ENCODE peak calls at places on chromosomes 11 and 22, in six cellular contexts. Q is mammary epithelial cell, P is IMR-90, L is gastrocnemius medialis, Z is fibroblast of lung, T is aorta. S is an unnamed sample.

GRCh38 chr22:38657248-38657909 is 941 bp downstream of the CBY1 start:
- DNase-seq in Q (peak; percentile 59), P (no peak), L (no peak), Z (peak; percentile 20), T (no peak), S (no peak)

GRCh38 chr22:28882878-28883656 is at the start of gene ZNRF3:
- DNase-seq in Q (peak; percentile 89), P (peak; percentile 91), L (peak; percentile 89), Z (peak; percentile 95), T (peak; percentile 97), S (peak; percentile 90)

GRCh38 chr11:64347171-64347867 is 7.3 kb downstream of the CCDC88B start:
- DNase-seq in Q (peak; percentile 66), P (no peak), L (no peak), Z (no peak), T (peak; percentile 42), S (no peak)

GRCh38 chr11:84524422-84525051 is 1102.6 kb downstream of the DLG2 start:
- DNase-seq in Q (no peak), P (peak; percentile 25), L (no peak), Z (peak; percentile 44), T (no peak), S (no peak)

GRCh38 chr11:57343825-57344224 is 5.7 kb downstream of the P2RX3 start:
- DNase-seq in Q (no peak), P (no peak), L (no peak), Z (no peak), T (peak; percentile 9), S (no peak)

GRCh38 chr22:37432708-37433054 is 5.4 kb upstream of the ELFN2 start:
- DNase-seq in Q (no peak), P (no peak), L (no peak), Z (no peak), T (no peak), S (no peak)

GRCh38 chr11:116725434-116726221 is 47.2 kb downstream of the BUD13 start:
- DNase-seq in Q (no peak), P (peak; percentile 44), L (no peak), Z (no peak), T (peak; percentile 80), S (no peak)

GRCh38 chr22:23829845-23830372 is 8.9 kb downstream of the DERL3 start:
- DNase-seq in Q (no peak), P (peak; percentile 92), L (no peak), Z (peak; percentile 94), T (no peak), S (no peak)

GRCh38 chr11:26993965-26994446 is at the start of gene FIBIN:
- DNase-seq in Q (peak; percentile 34), P (peak; percentile 70), L (peak; percentile 22), Z (peak; percentile 89), T (peak; percentile 83), S (peak; percentile 55)

GRCh38 chr11:117315285-117316196 is 515 bp downstream of the BACE1 start:
- DNase-seq in Q (no peak), P (no peak), L (no peak), Z (no peak), T (no peak), S (no peak)

GRCh38 chr11:131522851-131523250 is 152.4 kb downstream of the NTM start:
- DNase-seq in Q (no peak), P (no peak), L (no peak), Z (no peak), T (no peak), S (no peak)

GRCh38 chr11:24082241-24082640 is 414.6 kb upstream of the LUZP2 start:
- DNase-seq in Q (no peak), P (peak; percentile 66), L (no peak), Z (peak; percentile 17), T (no peak), S (no peak)

GRCh38 chr22:24350627-24351026 is 76.8 kb upstream of the ADORA2A start:
- DNase-seq in Q (no peak), P (no peak), L (no peak), Z (no peak), T (no peak), S (no peak)

GRCh38 chr11:71184421-71185210 is 67.8 kb downstream of the SHANK2 start:
- DNase-seq in Q (no peak), P (no peak), L (no peak), Z (no peak), T (peak; percentile 62), S (peak; percentile 7)

GRCh38 chr11:38814670-38815069 is 2216.6 kb upstream of the RAG2 start:
- DNase-seq in Q (peak; percentile 84), P (peak; percentile 58), L (no peak), Z (no peak), T (no peak), S (no peak)

GRCh38 chr22:48943567-48944432 is 883.9 kb downstream of the BRD1 start:
- DNase-seq in Q (no peak), P (no peak), L (no peak), Z (no peak), T (peak; percentile 73), S (peak; percentile 11)

GRCh38 chr11:73187854-73188253 is 30.2 kb upstream of the P2RY2 start:
- DNase-seq in Q (peak; percentile 79), P (no peak), L (no peak), Z (no peak), T (no peak), S (no peak)

GRCh38 chr22:46769706-46770105 is 7.3 kb downstream of the TBC1D22A start:
- DNase-seq in Q (no peak), P (no peak), L (no peak), Z (no peak), T (peak; percentile 59), S (no peak)
- H3K27ac ChIP-seq in Q (no peak overlapping the region), P (no peak overlapping the region), L (peak overlapping the region; percentile 87), Z (no peak overlapping the region), T (no peak overlapping the region), S (no peak overlapping the region)

DNA sequence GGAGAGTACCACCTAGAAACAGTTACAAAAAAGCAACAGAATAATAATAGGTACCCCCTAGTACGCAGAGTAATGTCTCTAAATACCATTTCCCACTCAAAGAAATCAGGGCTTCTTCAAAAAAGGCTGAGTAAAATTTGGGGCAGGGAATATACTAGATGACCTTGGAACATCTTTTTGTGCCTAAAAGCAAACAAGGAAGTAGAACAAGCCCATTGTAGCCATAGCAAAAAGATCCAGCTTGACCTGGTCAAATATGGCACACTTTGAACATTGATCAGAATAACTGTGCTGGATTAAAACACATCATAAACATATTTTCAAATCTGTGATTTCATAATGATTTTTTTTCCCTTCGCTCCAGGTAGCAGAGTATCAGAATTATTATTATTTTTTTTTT is 91.5 kb downstream of the YAP1 start:
- DNase-seq in Q (no peak), P (no peak), L (no peak), Z (no peak), T (no peak), S (no peak)
- H3K4me1 ChIP-seq in Q (peaks cover 12% of the 10 kb centered on the region), P (peaks cover 4% of the 10 kb centered on the region), L (peaks cover 18% of the 10 kb centered on the region), Z (no peaks in the 10 kb centered on the region), T (peaks cover 4% of the 10 kb centered on the region), S (peaks cover 11% of the 10 kb centered on the region)

DNA sequence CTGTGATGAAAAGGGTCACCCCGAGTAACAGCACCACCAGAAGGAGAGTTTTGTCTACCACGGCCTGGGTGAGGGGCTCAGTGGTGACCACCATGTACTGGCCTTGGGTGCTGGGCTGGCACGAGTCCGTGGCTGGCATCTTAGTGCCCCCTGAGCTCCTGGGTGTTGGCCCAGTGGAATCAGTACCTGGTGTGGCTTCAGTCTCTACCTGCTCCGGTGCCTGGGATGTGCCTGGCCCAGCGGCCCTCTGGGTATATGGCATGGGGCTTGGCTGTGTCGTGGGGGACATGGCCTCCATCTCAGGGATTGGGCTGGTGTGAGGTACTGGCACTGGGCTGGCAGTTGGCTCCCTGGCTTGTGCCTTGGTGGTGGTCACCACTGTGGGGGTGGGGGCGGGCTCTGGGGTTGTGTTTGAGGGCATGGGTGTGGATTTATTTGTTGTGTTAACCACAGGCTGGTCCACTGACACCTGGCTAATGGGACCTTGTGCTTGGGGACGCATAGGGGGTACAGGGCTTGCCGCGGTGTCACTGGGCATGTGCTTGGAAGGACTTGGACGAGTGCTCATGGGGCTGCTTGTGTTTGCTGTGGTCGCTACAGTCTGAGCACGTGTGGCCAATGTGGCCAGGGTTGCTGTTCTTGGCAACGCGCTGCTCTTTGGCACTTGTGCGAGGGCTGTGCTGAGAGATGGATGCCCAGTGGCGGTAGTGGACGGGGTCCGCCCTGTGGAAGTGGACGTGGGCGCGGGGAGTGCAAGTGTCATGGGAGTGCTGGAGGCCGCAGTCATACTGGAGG is 9.8 kb downstream of the C11orf24 start:
- DNase-seq in Q (no peak), P (no peak), L (no peak), Z (no peak), T (no peak), S (no peak)
- H3K27ac ChIP-seq in Q (no peak overlapping the region), P (no peak overlapping the region), L (no peak overlapping the region), Z (no peak overlapping the region), T (no peak overlapping the region), S (no peak overlapping the region)

GRCh38 chr11:33315822-33316221 is 58.6 kb downstream of the HIPK3 start:
- DNase-seq in Q (no peak), P (no peak), L (no peak), Z (no peak), T (no peak), S (no peak)

GRCh38 chr11:33307984-33308383 is 50.8 kb downstream of the HIPK3 start:
- DNase-seq in Q (no peak), P (no peak), L (no peak), Z (no peak), T (no peak), S (no peak)

GRCh38 chr11:33309118-33309517 is 51.9 kb downstream of the HIPK3 start:
- DNase-seq in Q (no peak), P (no peak), L (no peak), Z (no peak), T (no peak), S (no peak)

GRCh38 chr11:33310720-33311500 is 53.7 kb downstream of the HIPK3 start:
- DNase-seq in Q (peak; percentile 60), P (peak; percentile 20), L (no peak), Z (no peak), T (no peak), S (no peak)

GRCh38 chr11:33311680-33312079 is 54.5 kb downstream of the HIPK3 start:
- DNase-seq in Q (no peak), P (no peak), L (no peak), Z (no peak), T (no peak), S (no peak)
- H3K4me1 ChIP-seq in Q (peaks cover 7% of the 10 kb centered on the region), P (peaks cover 4% of the 10 kb centered on the region), L (peaks cover 68% of the 10 kb centered on the region), Z (peaks cover 5% of the 10 kb centered on the region), T (peaks cover 7% of the 10 kb centered on the region), S (peaks cover 72% of the 10 kb centered on the region)

GRCh38 chr11:61574611-61575010 is 6.3 kb downstream of the SYT7 start:
- DNase-seq in Q (no peak), P (no peak), L (no peak), Z (no peak), T (no peak), S (no peak)

GRCh38 chr11:61569701-61570100 is 11.2 kb downstream of the SYT7 start:
- DNase-seq in Q (no peak), P (no peak), L (no peak), Z (no peak), T (no peak), S (no peak)

GRCh38 chr11:61571337-61571736 is 9.5 kb downstream of the SYT7 start:
- DNase-seq in Q (no peak), P (no peak), L (no peak), Z (no peak), T (no peak), S (no peak)

GRCh38 chr11:61572913-61573312 is 8.0 kb downstream of the SYT7 start:
- DNase-seq in Q (no peak), P (no peak), L (no peak), Z (no peak), T (no peak), S (no peak)

GRCh38 chr11:61571869-61572268 is 9.0 kb downstream of the SYT7 start:
- DNase-seq in Q (no peak), P (no peak), L (no peak), Z (no peak), T (no peak), S (no peak)
- H3K27ac ChIP-seq in Q (no peak overlapping the region), P (no peak overlapping the region), L (no peak overlapping the region), Z (no peak overlapping the region), T (no peak overlapping the region), S (no peak overlapping the region)

S was measured in tibial artery.